ENCODE peak calls at places on chromosomes 7 and 10, in ten cellular contexts. K is brain microvascular endothelial cell, G is right lobe of liver, S is foreskin fibroblast, O is GM23338, C is prostate gland, Y is tibial artery, H is transverse colon, T is mucosa of descending colon, Z is hepatocyte. W is an unnamed sample.
A peak's percentile ranks its signal among the peaks of the same experiment; 100 is the strongest.

GRCh38 chr7:55144333-55144954 is 125.6 kb downstream of the EGFR start:
- DNase-seq in K (no peak), G (no peak), S (no peak), O (peak; percentile 73), C (no peak), Y (no peak), H (no peak), T (no peak), Z (no peak), W (no peak)

GRCh38 chr10:25382029-25382810 is 207.4 kb downstream of the GPR158 start:
- DNase-seq in K (no peak), G (no peak), S (no peak), O (no peak), C (no peak), Y (no peak), H (no peak), T (no peak), Z (no peak), W (no peak)

GRCh38 chr10:79007843-79008319 is 60.9 kb upstream of the ZMIZ1 start:
- DNase-seq in K (no peak), G (no peak), S (no peak), O (no peak), C (no peak), Y (no peak), H (no peak), T (peak; percentile 33), Z (no peak), W (no peak)

GRCh38 chr10:2212196-2212719 is 474.9 kb upstream of the ADARB2 start:
- DNase-seq in K (no peak), G (no peak), S (no peak), O (no peak), C (no peak), Y (no peak), H (no peak), T (no peak), Z (no peak), W (no peak)

GRCh38 chr7:116626886-116627285 is 45.1 kb upstream of the MET start:
- DNase-seq in K (no peak), G (no peak), S (no peak), O (no peak), C (no peak), Y (no peak), H (peak; percentile 25), T (no peak), Z (no peak), W (no peak)

GRCh38 chr10:108204528-108205313 is 1040.2 kb upstream of the SORCS1 start:
- DNase-seq in K (no peak), G (no peak), S (no peak), O (peak; percentile 84), C (no peak), Y (no peak), H (peak; percentile 11), T (peak; percentile 22), Z (peak; percentile 67), W (peak; percentile 69)

GRCh38 chr7:72080349-72080766 is 331.8 kb downstream of the CALN1 start:
- DNase-seq in K (no peak), G (no peak), S (no peak), O (no peak), C (no peak), Y (no peak), H (no peak), T (no peak), Z (no peak), W (no peak)

GRCh38 chr7:43694399-43694748 is 34.9 kb downstream of the COA1 start:
- DNase-seq in K (peak; percentile 70), G (no peak), S (peak; percentile 82), O (no peak), C (no peak), Y (no peak), H (no peak), T (no peak), Z (no peak), W (no peak)

GRCh38 chr7:116269466-116269865 is 59.1 kb downstream of the TES start:
- DNase-seq in K (no peak), G (no peak), S (no peak), O (no peak), C (no peak), Y (no peak), H (no peak), T (no peak), Z (no peak), W (no peak)

GRCh38 chr10:55374060-55374459 is 573.0 kb upstream of the PCDH15 start:
- DNase-seq in K (peak; percentile 6), G (no peak), S (no peak), O (no peak), C (no peak), Y (no peak), H (no peak), T (no peak), Z (peak; percentile 4), W (no peak)

GRCh38 chr7:30148951-30149459 is 14.2 kb downstream of the MTURN start:
- DNase-seq in K (no peak), G (no peak), S (no peak), O (peak; percentile 27), C (peak; percentile 50), Y (no peak), H (no peak), T (peak; percentile 40), Z (no peak), W (no peak)

GRCh38 chr10:88787463-88787862 is 15.1 kb upstream of the LIPM start:
- DNase-seq in K (no peak), G (no peak), S (no peak), O (no peak), C (no peak), Y (no peak), H (no peak), T (no peak), Z (no peak), W (no peak)

GRCh38 chr10:88792656-88793055 is 9.9 kb upstream of the LIPM start:
- DNase-seq in K (peak; percentile 54), G (peak; percentile 72), S (peak; percentile 65), O (no peak), C (no peak), Y (peak; percentile 67), H (peak; percentile 10), T (peak; percentile 5), Z (peak; percentile 16), W (no peak)

GRCh38 chr10:88793747-88794299 is 8.7 kb upstream of the LIPM start:
- DNase-seq in K (no peak), G (no peak), S (peak; percentile 30), O (no peak), C (no peak), Y (no peak), H (no peak), T (no peak), Z (no peak), W (peak; percentile 32)

GRCh38 chr10:88794731-88795130 is 7.8 kb upstream of the LIPM start:
- DNase-seq in K (no peak), G (no peak), S (peak; percentile 52), O (no peak), C (no peak), Y (no peak), H (no peak), T (no peak), Z (no peak), W (no peak)

GRCh38 chr10:88791924-88792323 is 10.6 kb upstream of the LIPM start:
- DNase-seq in K (peak; percentile 35), G (no peak), S (no peak), O (peak; percentile 85), C (no peak), Y (no peak), H (no peak), T (peak; percentile 16), Z (peak; percentile 24), W (peak; percentile 64)
- TF ChIP-seq CTCF in K (peak; percentile 76), G (peak; percentile 54), S (peak; percentile 47), O (peak; percentile 65), C (peak; percentile 17), Y (peak; percentile 11), H (peak; percentile 35), T (no peak), Z (peak; percentile 38), W (peak; percentile 55)

GRCh38 chr10:987906-988666 is at the start of gene GTPBP4:
- DNase-seq in K (peak; percentile 96), G (peak; percentile 99), S (peak; percentile 97), O (peak; percentile 99), C (peak; percentile 99), Y (peak; percentile 98), H (peak; percentile 99), T (peak; percentile 99), Z (peak; percentile 98), W (peak; percentile 98)
- TF ChIP-seq CTCF in K (peak; percentile 3), G (peak; percentile 46), S (no peak), O (peak; percentile 80), C (peak; percentile 53), Y (no peak), H (no peak), T (no peak), Z (peak; percentile 44), W (no peak)

GRCh38 chr7:12494354-12495024 is 76.0 kb upstream of the SCIN start:
- DNase-seq in K (no peak), G (no peak), S (no peak), O (peak; percentile 63), C (no peak), Y (no peak), H (no peak), T (no peak), Z (no peak), W (no peak)
- TF ChIP-seq CTCF in K (peak; percentile 23), G (no peak), S (no peak), O (peak; percentile 77), C (no peak), Y (no peak), H (no peak), T (no peak), Z (no peak), W (no peak)

GRCh38 chr7:132009778-132010177 is 453.4 kb upstream of the PODXL start:
- DNase-seq in K (peak; percentile 53), G (no peak), S (no peak), O (no peak), C (no peak), Y (no peak), H (no peak), T (peak; percentile 14), Z (no peak), W (no peak)

GRCh38 chr7:132001166-132001565 is 444.7 kb upstream of the PODXL start:
- DNase-seq in K (no peak), G (no peak), S (no peak), O (no peak), C (no peak), Y (no peak), H (no peak), T (no peak), Z (no peak), W (no peak)

GRCh38 chr7:131999193-131999592 is 442.8 kb upstream of the PODXL start:
- DNase-seq in K (no peak), G (no peak), S (no peak), O (no peak), C (no peak), Y (no peak), H (no peak), T (no peak), Z (no peak), W (no peak)

GRCh38 chr7:132002343-132002968 is 446.0 kb upstream of the PODXL start:
- DNase-seq in K (no peak), G (no peak), S (no peak), O (no peak), C (no peak), Y (no peak), H (no peak), T (no peak), Z (no peak), W (no peak)

GRCh38 chr7:132004528-132004927 is 448.1 kb upstream of the PODXL start:
- DNase-seq in K (no peak), G (no peak), S (peak; percentile 4), O (peak; percentile 9), C (peak; percentile 21), Y (no peak), H (no peak), T (no peak), Z (peak; percentile 51), W (no peak)
- TF ChIP-seq CTCF in K (peak; percentile 42), G (no peak), S (peak; percentile 53), O (peak; percentile 45), C (no peak), Y (no peak), H (no peak), T (no peak), Z (peak; percentile 40), W (no peak)